ENCODE peak calls at places on chromosome 21, in eight cellular contexts. S is breast epithelium, G is foreskin fibroblast, U is Peyer's patch, L is AG10803, I is mammary epithelial cell, M is kidney, B is MM.1S. K is an unnamed sample.

GRCh38 chr21:25607812-25608737 is 794 bp upstream of the MRPL39 start:
- DNase-seq in S (peak; percentile 81), G (peak; percentile 73), U (peak; percentile 74), L (peak; percentile 77), I (peak; percentile 75), M (peak; percentile 88), B (peak; percentile 84), K (peak; percentile 86)

GRCh38 chr21:30436986-30437385 is 3.1 kb upstream of the KRTAP15-1 start:
- DNase-seq in S (no peak), G (no peak), U (no peak), L (no peak), I (no peak), M (no peak), B (no peak), K (no peak)

GRCh38 chr21:37565530-37566223 is 199.1 kb downstream of the DYRK1A start:
- DNase-seq in S (no peak), G (peak; percentile 59), U (no peak), L (peak; percentile 78), I (no peak), M (no peak), B (peak; percentile 21), K (peak; percentile 46)

GRCh38 chr21:27505516-27505915 is 538.6 kb upstream of the ADAMTS5 start:
- DNase-seq in S (no peak), G (peak; percentile 62), U (no peak), L (peak; percentile 95), I (peak; percentile 70), M (no peak), B (no peak), K (peak; percentile 78)

GRCh38 chr21:25518491-25518911 is 88.8 kb downstream of the MRPL39 start:
- DNase-seq in S (no peak), G (no peak), U (no peak), L (peak; percentile 20), I (peak; percentile 5), M (no peak), B (no peak), K (no peak)

GRCh38 chr21:42991992-42992740 is 17.8 kb downstream of the PKNOX1 start:
- DNase-seq in S (no peak), G (peak; percentile 92), U (no peak), L (peak; percentile 88), I (peak; percentile 21), M (peak; percentile 91), B (no peak), K (peak; percentile 87)

GRCh38 chr21:20330652-20331051 is 667.6 kb upstream of the NCAM2 start:
- DNase-seq in S (no peak), G (no peak), U (no peak), L (no peak), I (no peak), M (no peak), B (no peak), K (no peak)

GRCh38 chr21:43211085-43212071 is 42.6 kb downstream of the CRYAA start:
- DNase-seq in S (peak; percentile 50), G (no peak), U (peak; percentile 86), L (no peak), I (no peak), M (peak; percentile 92), B (no peak), K (no peak)

GRCh38 chr21:43778469-43779335 is 2.6 kb upstream of the CSTB start:
- DNase-seq in S (no peak), G (no peak), U (no peak), L (no peak), I (peak; percentile 34), M (no peak), B (no peak), K (peak; percentile 53)

GRCh38 chr21:40769231-40769630 is 77.7 kb downstream of the DSCAM start:
- DNase-seq in S (no peak), G (no peak), U (no peak), L (no peak), I (no peak), M (no peak), B (peak; percentile 61), K (no peak)

GRCh38 chr21:26120833-26121232 is 49.7 kb downstream of the APP start:
- DNase-seq in S (no peak), G (no peak), U (no peak), L (peak; percentile 58), I (peak; percentile 86), M (no peak), B (no peak), K (no peak)

GRCh38 chr21:39531777-39532333 is 80.1 kb downstream of the SH3BGR start:
- DNase-seq in S (no peak), G (no peak), U (no peak), L (no peak), I (no peak), M (no peak), B (no peak), K (no peak)
- TF ChIP-seq CTCF in S (no peak), G (no peak), U (no peak), L (no peak), I (no peak), M (no peak), B (peak; percentile 25), K (no peak)

GRCh38 chr21:14602418-14602987 is 56.4 kb upstream of the SAMSN1 start:
- DNase-seq in S (no peak), G (no peak), U (no peak), L (no peak), I (no peak), M (no peak), B (peak; percentile 62), K (no peak)
- H3K4me3 ChIP-seq in S (no peak overlapping the region), G (no peak overlapping the region), U (no peak overlapping the region), L (no peak overlapping the region), I (no peak overlapping the region), M (peak overlapping the region; percentile 17), B (peak overlapping the region; percentile 13), K (no peak overlapping the region)

GRCh38 chr21:45640888-45641479 is 2.5 kb upstream of the PCBP3 start:
- DNase-seq in S (no peak), G (peak; percentile 53), U (peak; percentile 59), L (peak; percentile 63), I (no peak), M (peak; percentile 86), B (no peak), K (peak; percentile 64)
- TF ChIP-seq CTCF in S (no peak), G (peak; percentile 8), U (no peak), L (peak; percentile 40), I (no peak), M (no peak), B (no peak), K (peak; percentile 18)

GRCh38 chr21:38888956-38889605 is 83.4 kb downstream of the ETS2 start:
- DNase-seq in S (no peak), G (no peak), U (no peak), L (peak; percentile 29), I (no peak), M (no peak), B (no peak), K (peak; percentile 18)

GRCh38 chr21:38887750-38888149 is 82.0 kb downstream of the ETS2 start:
- DNase-seq in S (no peak), G (no peak), U (no peak), L (no peak), I (no peak), M (no peak), B (no peak), K (no peak)

GRCh38 chr21:38883142-38883541 is 77.4 kb downstream of the ETS2 start:
- DNase-seq in S (no peak), G (no peak), U (no peak), L (no peak), I (no peak), M (no peak), B (no peak), K (no peak)

GRCh38 chr21:38887062-38887686 is 81.4 kb downstream of the ETS2 start:
- DNase-seq in S (no peak), G (no peak), U (no peak), L (no peak), I (no peak), M (no peak), B (no peak), K (no peak)
- H3K4me3 ChIP-seq in S (no peak overlapping the region), G (no peak overlapping the region), U (no peak overlapping the region), L (no peak overlapping the region), I (no peak overlapping the region), M (no peak overlapping the region), B (no peak overlapping the region), K (no peak overlapping the region)

DNA sequence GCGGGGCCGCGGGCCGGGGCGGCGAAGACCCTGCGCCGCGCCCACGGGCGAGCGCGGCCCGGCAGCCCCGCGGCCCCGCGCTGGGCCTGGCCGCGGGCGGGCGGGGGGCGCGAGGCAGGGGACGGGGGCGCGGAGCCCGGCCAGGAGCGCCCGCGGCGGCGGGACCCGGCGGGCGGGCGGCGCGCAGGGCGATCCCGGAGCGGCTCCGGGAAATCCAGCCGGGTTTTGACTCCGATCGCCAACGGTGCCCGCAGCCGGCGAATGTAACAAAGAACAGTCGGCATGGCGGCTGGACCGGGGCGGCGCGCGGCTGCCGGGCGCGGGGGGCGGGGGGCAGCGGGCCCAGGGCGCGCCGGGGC is 334 bp downstream of the PRDM15 start:
- DNase-seq in S (peak; percentile 78), G (peak; percentile 84), U (peak; percentile 84), L (peak; percentile 89), I (peak; percentile 71), M (peak; percentile 94), B (peak; percentile 93), K (peak; percentile 85)
- TF ChIP-seq CTCF in S (no peak), G (no peak), U (no peak), L (no peak), I (no peak), M (no peak), B (no peak), K (no peak)

DNA sequence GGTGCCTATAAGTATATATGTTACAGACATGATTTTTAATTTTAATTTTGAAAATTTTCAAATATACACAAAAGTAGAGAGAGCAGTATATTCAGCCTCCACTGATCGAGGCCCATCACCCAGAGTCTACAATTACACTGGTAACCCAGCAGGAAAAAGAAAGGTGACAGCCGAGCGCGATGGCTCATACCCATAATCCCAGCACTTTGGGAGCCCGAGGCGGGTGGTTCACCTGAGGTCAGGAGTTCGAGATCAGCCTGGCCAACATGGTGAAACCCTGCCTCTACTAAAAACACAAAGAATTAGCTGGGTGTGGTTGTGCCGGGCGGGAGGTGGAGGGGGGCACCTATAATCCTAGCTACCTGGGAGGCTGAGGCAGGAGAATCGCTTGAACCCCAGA is 1.4 kb downstream of the YBEY start:
- DNase-seq in S (no peak), G (no peak), U (no peak), L (no peak), I (no peak), M (no peak), B (no peak), K (no peak)
- H3K4me3 ChIP-seq in S (no peak overlapping the region), G (peak overlapping the region; percentile 70), U (no peak overlapping the region), L (no peak overlapping the region), I (no peak overlapping the region), M (no peak overlapping the region), B (no peak overlapping the region), K (no peak overlapping the region)

DNA sequence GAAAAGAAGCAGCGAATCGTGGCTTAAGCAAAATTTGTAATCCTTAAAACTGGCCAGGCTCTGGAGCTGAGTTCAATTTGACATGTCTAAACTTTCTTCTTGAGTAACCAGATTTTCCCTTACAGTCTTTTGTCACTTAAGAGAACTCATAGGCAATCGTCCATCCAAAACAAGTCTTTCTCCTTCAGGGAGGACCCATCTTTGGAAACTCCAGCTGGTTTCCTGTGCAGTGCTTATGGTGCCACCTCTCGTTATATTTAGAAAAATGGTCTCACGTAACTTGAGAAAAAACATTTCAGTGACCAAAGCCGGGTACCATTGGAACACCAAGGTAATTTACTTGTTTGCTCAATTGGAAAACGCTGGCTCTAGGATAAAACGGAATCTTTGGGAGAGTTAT is 1.9 kb upstream of the PTTG1IP start:
- DNase-seq in S (no peak), G (peak; percentile 52), U (no peak), L (peak; percentile 69), I (peak; percentile 73), M (no peak), B (peak; percentile 66), K (peak; percentile 55)
- TF ChIP-seq CTCF in S (no peak), G (no peak), U (no peak), L (peak; percentile 38), I (peak; percentile 47), M (peak; percentile 14), B (peak; percentile 35), K (no peak)

GRCh38 chr21:46560568-46561447 is 44.1 kb downstream of the S100B start:
- DNase-seq in S (no peak), G (no peak), U (peak; percentile 44), L (no peak), I (no peak), M (no peak), B (no peak), K (no peak)
- H3K4me3 ChIP-seq in S (no peak overlapping the region), G (no peak overlapping the region), U (no peak overlapping the region), L (no peak overlapping the region), I (no peak overlapping the region), M (no peak overlapping the region), B (no peak overlapping the region), K (no peak overlapping the region)